ENCODE peak calls at places on chromosome 13, in five cellular contexts. B is T follicular helper cell; Z is omental fat pad; K is activated CD8-positive, alpha-beta memory T cell treated with anti-CD3 and anti-CD28 coated beads for 24 hours; M is activated effector memory CD4-positive, alpha-beta T cell treated with anti-CD3 and anti-CD28 coated beads, Interleukin-2, amount 50 U/mL, for 16 hours. J is an unnamed sample.

GRCh38 chr13:80881495-80882482 is 540.9 kb upstream of the SPRY2 start:
- DNase-seq in B (no peak), Z (no peak), K (no peak), M (no peak), J (no peak)

GRCh38 chr13:30804474-30804873 is 69.1 kb downstream of the ALOX5AP start:
- DNase-seq in B (no peak), Z (no peak), K (no peak), M (no peak), J (no peak)

GRCh38 chr13:28492527-28493367 is 2.2 kb downstream of the FLT1 start:
- DNase-seq in B (peak), Z (no peak), K (no peak), M (no peak), J (no peak)

GRCh38 chr13:75470676-75471075 is 11.3 kb downstream of the TBC1D4 start:
- DNase-seq in B (no peak), Z (no peak), K (no peak), M (no peak), J (no peak)

GRCh38 chr13:31067416-31068118 is 94.1 kb downstream of the HSPH1 start:
- DNase-seq in B (no peak), Z (no peak), K (peak), M (no peak), J (peak)

GRCh38 chr13:24280722-24281121 is 28.7 kb upstream of the C1QTNF9 start:
- DNase-seq in B (no peak), Z (no peak), K (peak), M (no peak), J (no peak)

GRCh38 chr13:59842507-59842906 is 321.2 kb downstream of the DIAPH3 start:
- DNase-seq in B (no peak), Z (no peak), K (no peak), M (no peak), J (no peak)

GRCh38 chr13:75636339-75637095 is 387 bp downstream of the LMO7 start:
- DNase-seq in B (peak), Z (no peak), K (peak), M (peak), J (no peak)

GRCh38 chr13:77519808-77520207 is 15.7 kb upstream of the SCEL start:
- DNase-seq in B (no peak), Z (no peak), K (no peak), M (no peak), J (no peak)

GRCh38 chr13:64925284-64925683 is 2304.9 kb downstream of the PCDH9 start:
- DNase-seq in B (no peak), Z (no peak), K (no peak), M (no peak), J (no peak)

GRCh38 chr13:24038846-24039330 is 121.6 kb upstream of the SPATA13 start:
- DNase-seq in B (no peak), Z (no peak), K (no peak), M (no peak), J (peak)

GRCh38 chr13:79837741-79838450 is 356.9 kb downstream of the NDFIP2 start:
- DNase-seq in B (no peak), Z (no peak), K (no peak), M (no peak), J (peak)

J was measured in T1000.